ENCODE peak calls at places on chromosome 9, in six cellular contexts. F is EH; E is activated CD8-positive, alpha-beta memory T cell treated with anti-CD3 and anti-CD28 coated beads, Interleukin-2, amount 10 ng/mL, durations not matched to agents 7 days and 5 days; O is NCI-H460; V is HFFc6; X is effector memory CD8-positive, alpha-beta T cell. G is an unnamed sample.
A peak's percentile ranks its signal among the peaks of the same experiment; 100 is the strongest.

GRCh38 chr9:105306533-105307140 is 62.2 kb downstream of the SLC44A1 start:
- DNase-seq in E (no peak), O (no peak), F (no peak), V (no peak), X (no peak), G (no peak)

GRCh38 chr9:82606761-82607382 is 456.1 kb downstream of the RASEF start:
- DNase-seq in O (peak; percentile 18), F (peak; percentile 72), X (no peak), V (peak; percentile 74), E (no peak), G (no peak)

GRCh38 chr9:113558632-113559502 is 95.3 kb downstream of the RGS3 start:
- DNase-seq in F (peak; percentile 76), O (no peak), E (no peak), X (no peak), V (peak; percentile 53), G (no peak)

GRCh38 chr9:16442622-16443021 is 427.8 kb downstream of the BNC2 start:
- DNase-seq in F (peak; percentile 50), V (peak; percentile 14), E (no peak), O (no peak), X (no peak), G (no peak)

GRCh38 chr9:124284940-124285441 is 27.2 kb downstream of the NEK6 start:
- DNase-seq in E (no peak), V (no peak), F (peak; percentile 47), X (no peak), O (no peak), G (no peak)

GRCh38 chr9:27688954-27689353 is 115.7 kb upstream of the C9orf72 start:
- DNase-seq in V (no peak), O (no peak), E (no peak), X (no peak), F (no peak), G (no peak)

GRCh38 chr9:128215491-128216404 is 12.6 kb downstream of the DNM1 start:
- DNase-seq in E (no peak), O (no peak), X (no peak), F (peak; percentile 87), V (peak; percentile 64), G (no peak)

GRCh38 chr9:89743576-89744254 is 138.9 kb downstream of the GADD45G start:
- DNase-seq in X (peak; percentile 22), F (no peak), V (no peak), E (peak; percentile 90), O (no peak), G (no peak)

GRCh38 chr9:105973811-105974407 is 279.6 kb downstream of the TMEM38B start:
- DNase-seq in V (no peak), O (no peak), X (no peak), E (no peak), F (peak; percentile 39), G (no peak)

GRCh38 chr9:3001311-3001710 is 157.4 kb upstream of the PUM3 start:
- DNase-seq in F (no peak), V (no peak), E (no peak), X (no peak), O (no peak), G (no peak)

GRCh38 chr9:22817181-22817580 is 370.6 kb downstream of the DMRTA1 start:
- DNase-seq in X (no peak), F (peak; percentile 0), V (peak; percentile 38), E (no peak), O (no peak), G (no peak)

GRCh38 chr9:98900244-98900643 is 43.5 kb upstream of the COL15A1 start:
- DNase-seq in F (no peak), X (no peak), V (no peak), E (no peak), O (no peak), G (no peak)

GRCh38 chr9:21611896-21612295 is 129.8 kb upstream of the IFNE start:
- DNase-seq in V (no peak), X (no peak), E (peak; percentile 52), F (no peak), O (no peak), G (no peak)

GRCh38 chr9:89497181-89497963 is 541 bp downstream of the SEMA4D start:
- DNase-seq in O (no peak), X (peak; percentile 41), E (peak; percentile 78), V (no peak), F (no peak), G (no peak)

GRCh38 chr9:70438341-70438924 is 24.0 kb upstream of the KLF9 start:
- DNase-seq in O (peak; percentile 58), V (peak; percentile 27), F (peak; percentile 81), E (no peak), X (no peak), G (no peak)

GRCh38 chr9:91071185-91071990 is 269.8 kb downstream of the SYK start:
- DNase-seq in F (peak; percentile 91), X (no peak), E (peak; percentile 92), O (peak; percentile 28), V (peak; percentile 84), G (peak; percentile 83)

GRCh38 chr9:109861918-109862317 is 81.9 kb downstream of the PALM2AKAP2 start:
- DNase-seq in E (no peak), O (no peak), F (peak; percentile 48), X (no peak), V (no peak), G (no peak)

GRCh38 chr9:21998026-21998425 is 3.4 kb downstream of the CDKN2B-AS1 start:
- DNase-seq in X (no peak), V (no peak), E (no peak), F (no peak), O (no peak), G (no peak)

GRCh38 chr9:135440620-135441019 is 39.0 kb upstream of the PPP1R26 start:
- DNase-seq in O (peak; percentile 61), E (no peak), X (no peak), F (no peak), V (no peak), G (no peak)

GRCh38 chr9:112005939-112006338 is 109.3 kb downstream of the UGCG start:
- DNase-seq in V (no peak), F (no peak), X (no peak), O (no peak), E (no peak), G (no peak)

GRCh38 chr9:132026932-132027585 is 52.6 kb downstream of the MED27 start:
- DNase-seq in E (no peak), X (no peak), V (peak; percentile 85), O (no peak), F (peak; percentile 92), G (no peak)

GRCh38 chr9:131744171-131744714 is 4.4 kb upstream of the RAPGEF1 start:
- DNase-seq in V (no peak), E (peak; percentile 61), O (no peak), X (no peak), F (no peak), G (no peak)

GRCh38 chr9:101705135-101705661 is 33.2 kb downstream of the GRIN3A start:
- DNase-seq in O (peak; percentile 58), X (no peak), V (no peak), F (peak; percentile 15), E (no peak), G (no peak)

GRCh38 chr9:130313103-130313858 is 47.7 kb downstream of the HMCN2 start:
- DNase-seq in E (no peak), V (no peak), O (no peak), F (no peak), X (no peak), G (no peak)

GRCh38 chr9:74824654-74825053 is 63.1 kb downstream of the TRPM6 start:
- DNase-seq in V (no peak), O (peak; percentile 55), E (no peak), X (no peak), F (peak; percentile 41), G (no peak)

GRCh38 chr9:126637002-126637849 is 23.5 kb downstream of the LMX1B start:
- DNase-seq in O (no peak), F (no peak), E (peak; percentile 76), X (peak; percentile 75), V (no peak), G (no peak)

GRCh38 chr9:6781476-6781875 is 23.7 kb downstream of the KDM4C start:
- DNase-seq in F (no peak), X (no peak), E (no peak), O (no peak), V (no peak), G (no peak)

GRCh38 chr9:120877276-120878034 is 467 bp upstream of the PHF19 start:
- DNase-seq in V (peak; percentile 15), E (peak; percentile 85), X (peak; percentile 36), F (peak; percentile 68), O (peak; percentile 72), G (no peak)

GRCh38 chr9:33116855-33117254 is 40.4 kb upstream of the SMU1 start:
- DNase-seq in X (no peak), E (no peak), O (no peak), V (no peak), F (peak; percentile 72), G (no peak)

GRCh38 chr9:101018391-101018990 is 10.0 kb upstream of the PLPPR1 start:
- DNase-seq in V (no peak), O (no peak), E (no peak), F (no peak), X (no peak), G (no peak)